ENCODE peak calls at places on chromosome 6, in six cellular contexts. A, Z, P, U, X and K are unnamed samples.

GRCh38 chr6:52834481-52834880 is 6.1 kb downstream of the GSTA5 start:
- DNase-seq in A (no peak), Z (no peak), P (peak; percentile 70), U (no peak), X (peak; percentile 3), K (peak; percentile 75)

GRCh38 chr6:35343092-35343834 is 905 bp downstream of the PPARD start:
- DNase-seq in A (no peak), Z (no peak), P (no peak), U (peak; percentile 55), X (peak; percentile 23), K (peak; percentile 35)

GRCh38 chr6:170128346-170128745 is 162.5 kb downstream of the DLL1 start:
- DNase-seq in A (no peak), Z (no peak), P (no peak), U (no peak), X (no peak), K (no peak)

GRCh38 chr6:133368664-133369063 is 127.5 kb downstream of the EYA4 start:
- DNase-seq in A (no peak), Z (no peak), P (no peak), U (peak; percentile 15), X (no peak), K (no peak)

GRCh38 chr6:180295-180694 is 112.0 kb upstream of the DUSP22 start:
- DNase-seq in A (no peak), Z (no peak), P (no peak), U (no peak), X (no peak), K (no peak)

GRCh38 chr6:139732451-139732850 is 358.0 kb upstream of the CITED2 start:
- DNase-seq in A (no peak), Z (no peak), P (peak; percentile 79), U (no peak), X (peak; percentile 88), K (peak; percentile 87)

GRCh38 chr6:137820952-137821351 is 46.1 kb upstream of the TNFAIP3 start:
- DNase-seq in A (no peak), Z (no peak), P (peak; percentile 50), U (no peak), X (peak; percentile 78), K (peak; percentile 58)

GRCh38 chr6:56906752-56907151 is 48.2 kb upstream of the BEND6 start:
- DNase-seq in A (no peak), Z (no peak), P (peak; percentile 54), U (no peak), X (peak; percentile 39), K (peak; percentile 53)

GRCh38 chr6:148750826-148751225 is 4.0 kb downstream of the UST start:
- DNase-seq in A (no peak), Z (no peak), P (peak; percentile 84), U (no peak), X (peak; percentile 61), K (peak; percentile 85)